ENCODE peak calls at places on chromosomes 3 and 15, in six cellular contexts. One of them, this sample, is unnamed.

GRCh38 chr15:101126618-101127502 is 125.0 kb downstream of the CHSY1 start:
- DNase-seq in substantia nigra: no peak
- DNase-seq in Panc1: no peak
- DNase-seq in cardiac fibroblast: peak
- DNase-seq in NCI-H2029: no peak
- DNase-seq in right cardiac atrium: peak
- DNase-seq in this sample: peak

GRCh38 chr15:22839046-22839705 is 710 bp downstream of the NIPA2 start:
- DNase-seq in Panc1: no peak
- DNase-seq in cardiac fibroblast: peak
- DNase-seq in substantia nigra: no peak
- DNase-seq in right cardiac atrium: no peak
- DNase-seq in NCI-H2029: no peak
- DNase-seq in this sample: no peak

GRCh38 chr15:45399381-45400212 is 21.3 kb upstream of the GATM start:
- DNase-seq in substantia nigra: no peak
- DNase-seq in cardiac fibroblast: peak
- DNase-seq in NCI-H2029: peak
- DNase-seq in Panc1: peak
- DNase-seq in right cardiac atrium: no peak
- DNase-seq in this sample: no peak

GRCh38 chr3:184168363-184169120 is 6.1 kb upstream of the AP2M1 start:
- DNase-seq in cardiac fibroblast: peak
- DNase-seq in substantia nigra: no peak
- DNase-seq in right cardiac atrium: no peak
- DNase-seq in Panc1: no peak
- DNase-seq in NCI-H2029: no peak
- DNase-seq in this sample: peak

GRCh38 chr15:42577514-42578031 is 2.2 kb downstream of the STARD9 start:
- DNase-seq in Panc1: no peak
- DNase-seq in substantia nigra: no peak
- DNase-seq in right cardiac atrium: no peak
- DNase-seq in NCI-H2029: no peak
- DNase-seq in cardiac fibroblast: peak
- DNase-seq in this sample: peak

GRCh38 chr3:184733181-184733580 is 21.3 kb upstream of the MAGEF1 start:
- DNase-seq in Panc1: no peak
- DNase-seq in NCI-H2029: no peak
- DNase-seq in substantia nigra: no peak
- DNase-seq in right cardiac atrium: no peak
- DNase-seq in cardiac fibroblast: no peak
- DNase-seq in this sample: no peak

GRCh38 chr15:70096215-70096974 is 1.3 kb downstream of the TLE3 start:
- DNase-seq in NCI-H2029: no peak
- DNase-seq in cardiac fibroblast: peak
- DNase-seq in substantia nigra: no peak
- DNase-seq in right cardiac atrium: peak
- DNase-seq in Panc1: no peak
- DNase-seq in this sample: peak

GRCh38 chr3:178420033-178420432 is 116.2 kb upstream of the KCNMB2 start:
- DNase-seq in substantia nigra: no peak
- DNase-seq in NCI-H2029: peak
- DNase-seq in right cardiac atrium: no peak
- DNase-seq in cardiac fibroblast: peak
- DNase-seq in Panc1: no peak
- DNase-seq in this sample: no peak

GRCh38 chr3:10327592-10327991 is 6.7 kb upstream of the SEC13 start:
- DNase-seq in NCI-H2029: no peak
- DNase-seq in Panc1: no peak
- DNase-seq in cardiac fibroblast: no peak
- DNase-seq in right cardiac atrium: no peak
- DNase-seq in substantia nigra: no peak
- DNase-seq in this sample: no peak

GRCh38 chr3:32296251-32297204 is 58.0 kb downstream of the CMTM8 start:
- DNase-seq in Panc1: peak
- DNase-seq in substantia nigra: no peak
- DNase-seq in cardiac fibroblast: peak
- DNase-seq in NCI-H2029: peak
- DNase-seq in right cardiac atrium: peak
- DNase-seq in this sample: peak

GRCh38 chr15:90099868-90100854 is 2.1 kb downstream of the IDH2 start:
- DNase-seq in NCI-H2029: peak
- DNase-seq in right cardiac atrium: peak
- DNase-seq in Panc1: no peak
- DNase-seq in substantia nigra: no peak
- DNase-seq in cardiac fibroblast: peak
- DNase-seq in this sample: peak

GRCh38 chr3:126270145-126270811 is 86.9 kb downstream of the KLF15 start:
- DNase-seq in substantia nigra: peak
- DNase-seq in Panc1: no peak
- DNase-seq in NCI-H2029: peak
- DNase-seq in cardiac fibroblast: peak
- DNase-seq in right cardiac atrium: peak
- DNase-seq in this sample: peak

GRCh38 chr3:52085883-52086282 is 29.5 kb upstream of the DUSP7 start:
- DNase-seq in cardiac fibroblast: no peak
- DNase-seq in substantia nigra: no peak
- DNase-seq in Panc1: no peak
- DNase-seq in NCI-H2029: no peak
- DNase-seq in right cardiac atrium: peak
- DNase-seq in this sample: no peak

GRCh38 chr3:137542049-137542448 is 222.1 kb upstream of the SOX14 start:
- DNase-seq in cardiac fibroblast: no peak
- DNase-seq in right cardiac atrium: no peak
- DNase-seq in Panc1: no peak
- DNase-seq in substantia nigra: no peak
- DNase-seq in NCI-H2029: no peak
- DNase-seq in this sample: no peak

GRCh38 chr3:98361289-98361688 is 7.6 kb downstream of the OR5K4 start:
- DNase-seq in Panc1: no peak
- DNase-seq in NCI-H2029: no peak
- DNase-seq in right cardiac atrium: no peak
- DNase-seq in substantia nigra: no peak
- DNase-seq in cardiac fibroblast: no peak
- DNase-seq in this sample: no peak

GRCh38 chr3:175526609-175527280 is 667.6 kb downstream of the NAALADL2 start:
- DNase-seq in right cardiac atrium: no peak
- DNase-seq in substantia nigra: no peak
- DNase-seq in NCI-H2029: no peak
- DNase-seq in cardiac fibroblast: peak
- DNase-seq in Panc1: no peak
- DNase-seq in this sample: no peak

GRCh38 chr3:170038434-170039110 is 777 bp downstream of the GPR160 start:
- DNase-seq in right cardiac atrium: no peak
- DNase-seq in cardiac fibroblast: no peak
- DNase-seq in Panc1: no peak
- DNase-seq in substantia nigra: no peak
- DNase-seq in NCI-H2029: peak
- DNase-seq in this sample: no peak

GRCh38 chr3:13023251-13024055 is 49.8 kb downstream of the IQSEC1 start:
- DNase-seq in right cardiac atrium: peak
- DNase-seq in Panc1: no peak
- DNase-seq in substantia nigra: no peak
- DNase-seq in NCI-H2029: no peak
- DNase-seq in cardiac fibroblast: peak
- DNase-seq in this sample: peak

GRCh38 chr3:114714237-114714636 is 420.4 kb downstream of the TIGIT start:
- DNase-seq in cardiac fibroblast: peak
- DNase-seq in NCI-H2029: peak
- DNase-seq in substantia nigra: no peak
- DNase-seq in Panc1: no peak
- DNase-seq in right cardiac atrium: no peak
- DNase-seq in this sample: no peak

GRCh38 chr15:64618569-64618968 is 156.8 kb downstream of the RBPMS2 start:
- DNase-seq in substantia nigra: no peak
- DNase-seq in right cardiac atrium: no peak
- DNase-seq in Panc1: no peak
- DNase-seq in cardiac fibroblast: no peak
- DNase-seq in NCI-H2029: no peak
- DNase-seq in this sample: no peak

GRCh38 chr3:23991236-23992050 is 46.4 kb downstream of the NR1D2 start:
- DNase-seq in substantia nigra: no peak
- DNase-seq in NCI-H2029: peak
- DNase-seq in right cardiac atrium: no peak
- DNase-seq in cardiac fibroblast: no peak
- DNase-seq in Panc1: no peak
- DNase-seq in this sample: no peak

GRCh38 chr15:62795171-62795570 is 247.4 kb upstream of the TPM1 start:
- DNase-seq in Panc1: no peak
- DNase-seq in cardiac fibroblast: no peak
- DNase-seq in right cardiac atrium: no peak
- DNase-seq in substantia nigra: no peak
- DNase-seq in NCI-H2029: no peak
- DNase-seq in this sample: no peak

GRCh38 chr3:99859855-99860254 is 42.2 kb downstream of the CMSS1 start:
- DNase-seq in substantia nigra: no peak
- DNase-seq in cardiac fibroblast: peak
- DNase-seq in NCI-H2029: no peak
- DNase-seq in right cardiac atrium: no peak
- DNase-seq in Panc1: peak
- DNase-seq in this sample: no peak

GRCh38 chr3:29525254-29525881 is 244.5 kb downstream of the RBMS3 start:
- DNase-seq in substantia nigra: no peak
- DNase-seq in cardiac fibroblast: peak
- DNase-seq in NCI-H2029: peak
- DNase-seq in right cardiac atrium: peak
- DNase-seq in Panc1: no peak
- DNase-seq in this sample: peak

GRCh38 chr3:161222662-161223061 is 1.6 kb downstream of the NMD3 start:
- DNase-seq in substantia nigra: no peak
- DNase-seq in NCI-H2029: no peak
- DNase-seq in right cardiac atrium: no peak
- DNase-seq in cardiac fibroblast: peak
- DNase-seq in Panc1: no peak
- DNase-seq in this sample: no peak

GRCh38 chr15:48433226-48433886 is 102.1 kb downstream of the DUT start:
- DNase-seq in NCI-H2029: no peak
- DNase-seq in substantia nigra: no peak
- DNase-seq in cardiac fibroblast: peak
- DNase-seq in Panc1: no peak
- DNase-seq in right cardiac atrium: no peak
- DNase-seq in this sample: no peak

GRCh38 chr3:152211655-152212054 is 57.1 kb upstream of the MBNL1 start:
- DNase-seq in substantia nigra: no peak
- DNase-seq in right cardiac atrium: no peak
- DNase-seq in Panc1: no peak
- DNase-seq in NCI-H2029: no peak
- DNase-seq in cardiac fibroblast: no peak
- DNase-seq in this sample: no peak

GRCh38 chr3:136750209-136750921 is 1.8 kb downstream of the STAG1 start:
- DNase-seq in cardiac fibroblast: peak
- DNase-seq in Panc1: no peak
- DNase-seq in right cardiac atrium: no peak
- DNase-seq in NCI-H2029: no peak
- DNase-seq in substantia nigra: no peak
- DNase-seq in this sample: no peak

GRCh38 chr3:123159926-123160635 is 41.7 kb upstream of the SEC22A start:
- DNase-seq in NCI-H2029: no peak
- DNase-seq in substantia nigra: no peak
- DNase-seq in Panc1: no peak
- DNase-seq in right cardiac atrium: no peak
- DNase-seq in cardiac fibroblast: peak
- DNase-seq in this sample: no peak

GRCh38 chr15:39578851-39579486 is 1.9 kb upstream of the THBS1 start:
- DNase-seq in cardiac fibroblast: no peak
- DNase-seq in Panc1: no peak
- DNase-seq in substantia nigra: no peak
- DNase-seq in NCI-H2029: no peak
- DNase-seq in right cardiac atrium: no peak
- DNase-seq in this sample: no peak

GRCh38 chr3:188584162-188584529 is 430.2 kb downstream of the LPP start:
- DNase-seq in right cardiac atrium: no peak
- DNase-seq in cardiac fibroblast: peak
- DNase-seq in NCI-H2029: no peak
- DNase-seq in Panc1: no peak
- DNase-seq in substantia nigra: no peak
- DNase-seq in this sample: peak

GRCh38 chr3:17707813-17708543 is 34.5 kb downstream of the TBC1D5 start:
- DNase-seq in cardiac fibroblast: peak
- DNase-seq in NCI-H2029: no peak
- DNase-seq in substantia nigra: no peak
- DNase-seq in right cardiac atrium: no peak
- DNase-seq in Panc1: no peak
- DNase-seq in this sample: no peak

GRCh38 chr15:52348056-52348745 is 52.6 kb upstream of the MYO5C start:
- DNase-seq in substantia nigra: no peak
- DNase-seq in cardiac fibroblast: peak
- DNase-seq in Panc1: no peak
- DNase-seq in NCI-H2029: no peak
- DNase-seq in right cardiac atrium: no peak
- DNase-seq in this sample: no peak